ENCODE peak calls at places on chromosomes 16 and 17, in nine cellular contexts. I, R, V, Q, A, M, P, Y and X are unnamed samples.

GRCh38 chr16:610513-611381 is 20.0 kb upstream of the WFIKKN1 start:
- DNase-seq in M (no peak), Y (no peak), Q (peak), P (no peak), R (no peak), A (no peak), I (peak), V (peak), X (peak)

GRCh38 chr16:84933774-84934571 is 77.4 kb downstream of the ZDHHC7 start:
- DNase-seq in M (no peak), Y (peak), V (no peak), P (peak), I (peak), A (no peak), Q (peak), R (no peak), X (peak)

GRCh38 chr16:47617732-47618131 is 156.6 kb downstream of the PHKB start:
- DNase-seq in V (no peak), M (no peak), A (no peak), I (no peak), P (no peak), Q (no peak), R (no peak), Y (no peak), X (no peak)

GRCh38 chr17:57603978-57604377 is 141.1 kb downstream of the CCDC182 start:
- DNase-seq in Q (peak), Y (peak), A (no peak), P (no peak), R (no peak), I (no peak), V (no peak), M (peak), X (no peak)

GRCh38 chr17:17613708-17614114 is 22.2 kb upstream of the PEMT start:
- DNase-seq in A (no peak), P (peak), Q (no peak), M (no peak), I (no peak), Y (no peak), V (peak), R (no peak), X (peak)

GRCh38 chr17:15263680-15264079 is 1.4 kb downstream of the PMP22 start:
- DNase-seq in M (no peak), Y (no peak), R (no peak), A (no peak), P (no peak), Q (no peak), I (no peak), V (no peak), X (no peak)

GRCh38 chr17:74632196-74632540 is 8.6 kb upstream of the CD300E start:
- DNase-seq in I (no peak), A (no peak), Q (no peak), M (no peak), P (no peak), V (no peak), R (no peak), Y (no peak), X (peak)

GRCh38 chr16:69188716-69189115 is 1.8 kb downstream of the SNTB2 start:
- DNase-seq in Y (no peak), I (no peak), P (no peak), Q (no peak), A (no peak), V (no peak), R (no peak), M (no peak), X (peak)

GRCh38 chr16:84294196-84295142 is at the start of gene WFDC1:
- DNase-seq in V (peak), Q (peak), I (peak), M (no peak), A (no peak), Y (peak), P (peak), R (no peak), X (peak)

GRCh38 chr17:79085921-79086551 is 11.4 kb downstream of the ENGASE start:
- DNase-seq in Q (no peak), I (peak), V (no peak), Y (no peak), M (no peak), A (no peak), R (no peak), P (peak), X (no peak)

GRCh38 chr17:15271731-15272130 is 6.6 kb upstream of the PMP22 start:
- DNase-seq in V (peak), Y (no peak), R (no peak), Q (no peak), A (no peak), M (no peak), I (no peak), P (no peak), X (no peak)

GRCh38 chr17:17108681-17109049 is 66.4 kb downstream of the MPRIP start:
- DNase-seq in I (peak), A (peak), Y (no peak), M (no peak), R (no peak), Q (peak), V (no peak), P (no peak), X (peak)

GRCh38 chr16:67736858-67737257 is 17.7 kb upstream of the GFOD2 start:
- DNase-seq in R (no peak), P (no peak), Q (no peak), I (peak), A (no peak), Y (no peak), M (no peak), V (no peak), X (no peak)

GRCh38 chr17:46060461-46060860 is 61.4 kb downstream of the STH start:
- DNase-seq in M (no peak), I (no peak), Q (no peak), A (no peak), P (no peak), R (no peak), V (no peak), Y (no peak), X (no peak)

GRCh38 chr17:29039764-29040598 is 3.0 kb upstream of the PIPOX start:
- DNase-seq in P (no peak), A (peak), M (no peak), I (no peak), V (peak), R (peak), Q (no peak), Y (no peak), X (no peak)

GRCh38 chr17:3683054-3683511 is 12.9 kb downstream of the P2RX5 start:
- DNase-seq in Y (no peak), P (no peak), A (no peak), M (peak), I (peak), Q (no peak), V (no peak), R (no peak), X (peak)

GRCh38 chr17:35245196-35245486 is 2.3 kb downstream of the SLFN5 start:
- DNase-seq in I (no peak), V (peak), M (no peak), A (no peak), P (no peak), Y (no peak), R (peak), Q (no peak), X (no peak)
- H3K4me3 ChIP-seq in I (no peak), V (peak), M (peak), A (no peak), P (no peak), Y (no peak), R (peak), Q (peak), X (no peak)

GRCh38 chr17:76497699-76497978 is 3.6 kb downstream of the RHBDF2 start:
- DNase-seq in Q (no peak), A (no peak), I (no peak), M (no peak), P (no peak), Y (no peak), V (no peak), R (no peak), X (no peak)
- H3K4me3 ChIP-seq in Q (peak), A (no peak), I (no peak), M (no peak), P (no peak), Y (no peak), V (peak), R (peak), X (no peak)

GRCh38 chr17:82698974-82699442 is 510 bp upstream of the RAB40B start:
- DNase-seq in Y (no peak), R (no peak), P (no peak), I (no peak), A (no peak), V (peak), Q (no peak), M (no peak), X (no peak)

GRCh38 chr17:82698065-82698973 is at the start of gene RAB40B:
- DNase-seq in V (peak), I (peak), M (peak), R (peak), P (peak), Q (peak), Y (peak), A (peak), X (peak)

GRCh38 chr17:82697808-82698064 is 762 bp downstream of the RAB40B start:
- DNase-seq in M (no peak), P (no peak), Q (no peak), Y (no peak), R (no peak), A (no peak), V (no peak), I (peak), X (no peak)

GRCh38 chr17:82696259-82696658 is 2.2 kb downstream of the RAB40B start:
- DNase-seq in R (no peak), A (no peak), P (no peak), Y (peak), V (no peak), Q (no peak), I (peak), M (no peak), X (no peak)

GRCh38 chr17:82696916-82697807 is 1.3 kb downstream of the RAB40B start:
- DNase-seq in P (no peak), Y (no peak), Q (no peak), V (no peak), A (no peak), R (no peak), I (peak), M (no peak), X (peak)
- H3K4me3 ChIP-seq in P (peak), Y (peak), Q (peak), V (peak), A (peak), R (peak), I (peak), M (peak), X (peak)

DNA sequence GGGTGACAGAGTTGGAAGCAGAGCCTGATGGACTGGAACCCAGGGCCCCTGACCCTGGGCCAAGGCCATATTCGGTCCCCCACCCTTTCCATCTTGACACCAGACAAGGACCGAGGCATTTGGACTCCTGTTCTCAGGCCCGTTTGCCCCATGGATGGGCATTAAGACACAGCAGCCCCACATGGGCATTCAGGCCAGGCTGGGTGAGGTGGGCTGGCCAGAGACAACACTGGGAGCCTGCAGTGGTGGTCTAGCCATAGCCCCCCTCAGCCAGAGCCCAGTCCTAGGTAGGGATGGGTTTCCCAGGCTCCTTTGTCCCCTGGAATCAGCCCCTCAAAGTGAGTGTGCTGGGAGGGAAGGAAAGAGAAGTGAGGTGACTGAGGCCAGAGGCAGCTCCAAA is 1.6 kb downstream of the PDK2 start:
- DNase-seq in I (peak), M (no peak), Y (peak), A (no peak), V (no peak), R (no peak), Q (no peak), P (no peak), X (no peak)
- H3K4me3 ChIP-seq in I (peak), M (no peak), Y (no peak), A (no peak), V (no peak), R (no peak), Q (no peak), P (peak), X (no peak)

GRCh38 chr17:42188749-42189650 is 3.7 kb upstream of the HCRT start:
- DNase-seq in I (no peak), V (no peak), Q (no peak), M (no peak), R (no peak), P (no peak), A (no peak), Y (peak), X (peak)

GRCh38 chr17:42192189-42193126 is 1.8 kb downstream of the GHDC start:
- DNase-seq in I (peak), M (no peak), Q (no peak), P (no peak), A (no peak), Y (no peak), V (no peak), R (no peak), X (peak)

GRCh38 chr17:42190491-42191180 is 3.7 kb downstream of the GHDC start:
- DNase-seq in V (no peak), Q (no peak), A (no peak), M (no peak), R (no peak), P (no peak), I (peak), Y (no peak), X (no peak)

GRCh38 chr17:42189651-42189965 is 4.4 kb upstream of the HCRT start:
- DNase-seq in I (no peak), Q (no peak), R (no peak), A (no peak), M (no peak), Y (no peak), V (no peak), P (no peak), X (peak)

DNA sequence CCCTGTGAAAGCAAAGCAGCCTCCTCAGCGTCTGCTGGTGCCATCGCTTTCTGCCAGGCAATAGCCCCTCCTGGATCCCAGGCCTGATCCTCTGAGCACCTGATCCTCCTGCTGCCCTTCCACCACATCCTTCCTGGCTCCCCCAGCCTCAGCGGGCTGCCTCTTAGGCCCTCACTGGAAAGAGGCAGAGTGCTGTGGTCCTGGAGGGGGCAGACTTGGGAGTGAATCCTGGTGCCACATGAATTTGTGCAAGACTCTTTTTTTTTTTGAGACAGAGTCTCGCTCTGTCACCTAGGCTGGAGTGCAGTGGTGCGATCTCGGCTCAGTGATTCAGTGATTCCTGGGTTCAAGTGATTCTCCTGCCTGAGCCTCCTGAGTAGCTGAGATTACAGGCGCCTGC is 3.1 kb downstream of the GHDC start:
- DNase-seq in R (no peak), I (no peak), Y (no peak), Q (no peak), P (no peak), A (no peak), M (no peak), V (no peak), X (peak)
- H3K4me3 ChIP-seq in R (no peak), I (no peak), Y (no peak), Q (no peak), P (no peak), A (no peak), M (no peak), V (no peak), X (no peak)

DNA sequence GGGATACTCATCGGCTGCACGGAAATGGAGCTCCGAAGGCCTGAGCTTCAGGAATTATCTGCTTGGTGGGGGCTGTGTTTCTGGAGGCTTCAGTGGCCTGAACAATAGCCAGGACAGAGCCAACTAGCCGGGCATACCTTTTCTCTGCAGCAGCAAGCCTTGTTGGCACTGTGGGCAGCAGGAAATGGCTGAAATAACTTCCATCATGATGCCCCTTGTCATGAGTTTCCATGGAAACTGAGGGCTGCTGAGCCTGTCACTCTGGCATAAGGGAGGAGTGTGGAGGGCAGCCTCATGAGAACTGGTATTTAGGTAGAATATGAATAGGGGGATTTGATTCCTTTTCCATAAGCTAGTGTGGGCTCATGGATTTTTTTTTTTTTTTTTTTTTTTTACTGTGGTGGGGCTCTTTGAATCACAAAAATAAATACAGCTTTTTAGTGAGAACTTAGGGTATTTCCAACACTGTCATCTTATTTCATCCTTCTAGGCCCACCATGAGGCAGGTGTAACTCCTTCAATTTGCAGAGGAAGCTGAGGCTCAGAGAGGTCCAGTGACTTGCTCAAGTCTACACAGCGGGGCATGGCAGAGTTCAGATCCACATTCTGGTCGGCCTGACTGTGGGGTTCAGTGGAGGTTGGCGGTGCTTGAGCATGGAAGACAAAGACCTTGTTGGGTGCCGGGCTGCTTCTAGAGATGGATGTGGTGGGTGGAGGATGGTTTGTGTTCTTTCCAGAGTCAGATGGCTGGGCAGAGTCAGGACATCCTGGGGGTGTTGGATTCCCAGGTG is 39.6 kb downstream of the PLCG2 start:
- DNase-seq in I (no peak), Q (no peak), R (no peak), M (no peak), Y (no peak), V (no peak), A (no peak), P (no peak), X (no peak)
- H3K4me3 ChIP-seq in I (no peak), Q (no peak), R (no peak), M (peak), Y (no peak), V (no peak), A (no peak), P (no peak), X (no peak)

GRCh38 chr17:40563371-40564052 is 1.8 kb downstream of the CCR7 start:
- DNase-seq in Q (no peak), Y (no peak), R (no peak), M (no peak), I (no peak), A (no peak), V (no peak), P (no peak), X (no peak)
- H3K4me3 ChIP-seq in Q (no peak), Y (no peak), R (no peak), M (peak), I (no peak), A (no peak), V (no peak), P (no peak), X (no peak)

GRCh38 chr16:79770244-79771064 is 169.9 kb upstream of the MAF start:
- DNase-seq in I (peak), R (no peak), Q (peak), A (peak), V (peak), M (peak), P (peak), Y (peak), X (peak)

GRCh38 chr16:79768594-79768993 is 168.1 kb upstream of the MAF start:
- DNase-seq in V (no peak), A (no peak), P (no peak), M (no peak), Q (no peak), Y (no peak), I (no peak), R (no peak), X (no peak)

GRCh38 chr16:79764415-79765149 is 164.0 kb upstream of the MAF start:
- DNase-seq in I (no peak), P (no peak), V (no peak), Q (no peak), R (no peak), Y (no peak), M (no peak), A (no peak), X (no peak)

GRCh38 chr16:79769320-79770243 is 169.0 kb upstream of the MAF start:
- DNase-seq in R (no peak), M (no peak), I (no peak), A (no peak), P (no peak), V (no peak), Q (no peak), Y (no peak), X (no peak)

DNA sequence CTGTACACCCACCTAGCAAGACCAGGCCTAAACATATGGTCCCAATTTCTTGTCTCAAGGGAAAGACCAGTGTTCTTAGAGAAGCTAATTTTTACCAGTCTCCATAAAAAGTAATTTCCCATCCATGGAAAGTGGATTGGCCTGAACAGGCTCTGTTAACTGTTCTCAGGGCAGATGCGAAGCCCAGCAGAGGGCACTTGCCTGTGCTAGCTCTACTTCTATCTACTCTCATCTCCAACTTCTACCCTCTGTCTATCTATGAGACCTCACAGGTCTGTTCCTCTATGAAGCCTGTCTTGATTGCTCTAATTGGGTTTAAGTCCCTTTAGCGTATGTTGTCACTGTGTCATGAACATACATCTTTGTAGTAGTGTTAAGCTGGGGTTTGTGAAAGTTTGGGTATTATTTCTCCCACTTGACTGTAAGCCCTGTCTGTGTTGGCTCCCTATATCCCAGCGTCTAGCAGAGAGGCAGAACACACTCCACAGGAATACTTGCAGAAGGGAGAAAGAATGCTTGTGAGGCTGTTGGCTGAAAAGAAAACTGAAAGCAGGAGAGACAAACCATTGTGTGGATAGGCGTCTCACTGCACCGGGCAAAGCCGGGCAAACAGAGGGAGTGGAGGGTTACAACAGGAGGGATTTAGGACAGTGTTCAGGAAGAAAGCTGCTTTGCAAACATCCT is 167.2 kb upstream of the MAF start:
- DNase-seq in Y (no peak), M (no peak), Q (no peak), I (peak), A (no peak), R (no peak), V (peak), P (no peak), X (peak)
- H3K4me3 ChIP-seq in Y (peak), M (no peak), Q (peak), I (peak), A (no peak), R (peak), V (peak), P (peak), X (no peak)

GRCh38 chr17:75844530-75845057 is 390 bp upstream of the UNC13D start:
- DNase-seq in M (no peak), A (peak), R (no peak), Q (peak), P (peak), Y (no peak), I (peak), V (peak), X (peak)
- H3K4me3 ChIP-seq in M (peak), A (peak), R (no peak), Q (peak), P (no peak), Y (no peak), I (no peak), V (no peak), X (no peak)